ENCODE peak calls at places on chromosomes 2 and 18, in ten cellular contexts. A is kidney glomerular epithelial cell; S is activated effector memory CD4-positive, alpha-beta T cell treated with Interleukin-2 at 50 U/mL for 16 hours; F is hypothalamus; C is COR-L47; X is left lung; U is left cardiac atrium; N is kidney; R is Peyer's patch; J is NCI-H1417. P is an unnamed sample.

GRCh38 chr2:32424739-32425138 is 67.9 kb downstream of the BIRC6 start:
- DNase-seq in F (no peak), U (no peak), S (no peak), J (no peak), R (no peak), C (no peak), A (no peak), X (no peak), N (no peak), P (no peak)

GRCh38 chr2:241393524-241394196 is 37.6 kb downstream of the FARP2 start:
- DNase-seq in F (no peak), R (no peak), X (no peak), N (no peak), A (no peak), C (no peak), J (no peak), U (no peak), S (no peak), P (no peak)

GRCh38 chr2:100285691-100286090 is 36.6 kb downstream of the LONRF2 start:
- DNase-seq in N (no peak), A (peak; percentile 98), R (no peak), X (no peak), F (no peak), U (no peak), S (no peak), C (no peak), J (no peak), P (no peak)

GRCh38 chr2:172844021-172844420 is 108.4 kb downstream of the RAPGEF4 start:
- DNase-seq in S (no peak), R (no peak), A (no peak), X (no peak), N (no peak), U (no peak), J (no peak), C (no peak), F (no peak), P (no peak)

GRCh38 chr18:37935086-37935485 is 369.5 kb upstream of the CELF4 start:
- DNase-seq in U (no peak), J (no peak), X (no peak), C (no peak), A (no peak), N (no peak), F (no peak), R (no peak), S (no peak), P (no peak)

GRCh38 chr2:25079050-25079635 is 37.3 kb downstream of the EFR3B start:
- DNase-seq in F (no peak), R (no peak), J (no peak), C (no peak), A (no peak), S (no peak), X (no peak), N (no peak), U (no peak), P (no peak)

GRCh38 chr2:178241852-178242551 is 47.7 kb downstream of the OSBPL6 start:
- DNase-seq in J (peak; percentile 8), U (peak; percentile 53), S (no peak), F (peak; percentile 51), A (peak; percentile 46), X (no peak), R (no peak), N (no peak), C (peak; percentile 12), P (peak; percentile 37)

GRCh38 chr2:12721571-12722444 is 5.1 kb downstream of the TRIB2 start:
- DNase-seq in X (no peak), J (no peak), F (no peak), U (no peak), N (peak; percentile 65), C (no peak), R (no peak), A (no peak), S (no peak), P (no peak)

GRCh38 chr2:54054774-54055173 is 60.6 kb upstream of the ACYP2 start:
- DNase-seq in R (no peak), N (no peak), U (no peak), J (no peak), C (no peak), F (no peak), A (no peak), X (no peak), S (no peak), P (no peak)

GRCh38 chr18:36492604-36493329 is 195.3 kb downstream of the FHOD3 start:
- DNase-seq in X (no peak), S (no peak), C (no peak), N (no peak), R (no peak), A (no peak), J (no peak), U (no peak), F (no peak), P (no peak)

GRCh38 chr2:216492951-216493685 is 5.5 kb upstream of the RPL37A start:
- DNase-seq in U (no peak), C (no peak), N (no peak), F (peak; percentile 17), R (no peak), J (no peak), A (peak; percentile 97), X (no peak), S (no peak), P (no peak)

GRCh38 chr2:85797263-85797660 is 43.5 kb downstream of the ATOH8 start:
- DNase-seq in N (peak; percentile 46), J (no peak), C (no peak), R (no peak), A (no peak), F (no peak), S (no peak), X (no peak), U (no peak), P (no peak)

GRCh38 chr2:227862741-227863588 is 8.5 kb upstream of the DAW1 start:
- DNase-seq in F (no peak), R (no peak), X (no peak), U (peak; percentile 31), N (peak; percentile 69), A (peak; percentile 94), J (no peak), S (no peak), C (no peak), P (no peak)

GRCh38 chr2:31967790-31968189 is 43.0 kb downstream of the MEMO1 start:
- DNase-seq in U (no peak), J (no peak), A (no peak), N (no peak), F (no peak), S (no peak), R (no peak), C (no peak), X (no peak), P (no peak)

GRCh38 chr2:190511104-190511503 is 23.4 kb downstream of the NEMP2 start:
- DNase-seq in X (no peak), J (peak; percentile 28), C (peak; percentile 70), F (no peak), S (no peak), N (no peak), U (no peak), R (no peak), A (peak; percentile 6), P (peak; percentile 61)

GRCh38 chr18:61841709-61842108 is 51.1 kb downstream of the RNF152 start:
- DNase-seq in F (no peak), U (no peak), N (no peak), X (no peak), R (no peak), C (no peak), A (no peak), S (no peak), J (no peak), P (no peak)

GRCh38 chr2:10935953-10936942 is 24.5 kb downstream of the KCNF1 start:
- DNase-seq in R (no peak), U (no peak), N (no peak), A (peak; percentile 96), S (no peak), F (no peak), X (no peak), J (no peak), C (peak; percentile 32), P (no peak)

GRCh38 chr2:234963785-234964615 is 12.2 kb downstream of the SH3BP4 start:
- DNase-seq in R (no peak), U (no peak), S (no peak), C (no peak), N (peak; percentile 16), J (no peak), F (no peak), A (no peak), X (no peak), P (no peak)

GRCh38 chr2:223247136-223247535 is 195.1 kb downstream of the KCNE4 start:
- DNase-seq in U (no peak), F (no peak), A (peak; percentile 28), J (peak; percentile 13), N (no peak), R (no peak), X (no peak), S (no peak), C (peak; percentile 60), P (peak; percentile 8)

GRCh38 chr18:54742654-54743053 is 85.6 kb upstream of the RAB27B start:
- DNase-seq in C (no peak), N (peak; percentile 41), S (no peak), F (peak; percentile 10), R (no peak), J (no peak), U (peak; percentile 81), A (no peak), X (no peak), P (no peak)